ENCODE peak calls at places on chromosomes 1 and 21, in eight cellular contexts. T is stomach, C is MM.1S, F is prostate gland, Y is fibroblast of mammary gland, N is neural progenitor cell, S is neuronal stem cell, W is IMR-90. R is an unnamed sample.

GRCh38 chr1:177209357-177209756 is 38.6 kb downstream of the BRINP2 start:
- DNase-seq in S (no peak), F (peak), N (peak), Y (peak), T (peak), W (peak), C (no peak), R (peak)

GRCh38 chr1:6936308-6936675 is 151.0 kb downstream of the CAMTA1 start:
- DNase-seq in C (no peak), F (no peak), Y (no peak), S (no peak), T (no peak), N (no peak), W (no peak), R (no peak)

GRCh38 chr1:203069028-203069804 is 16.6 kb downstream of the MYOG start:
- DNase-seq in Y (no peak), N (no peak), C (peak), T (no peak), S (no peak), F (peak), W (no peak), R (no peak)

GRCh38 chr1:44531785-44532566 is 126.9 kb downstream of the RNF220 start:
- DNase-seq in C (no peak), S (no peak), N (no peak), W (peak), F (no peak), Y (peak), T (no peak), R (no peak)

GRCh38 chr1:91650764-91651163 is 150.1 kb downstream of the CDC7 start:
- DNase-seq in W (peak), F (no peak), S (no peak), Y (peak), T (peak), C (no peak), N (no peak), R (peak)

GRCh38 chr1:226677121-226678020 is 61.7 kb downstream of the ITPKB start:
- DNase-seq in C (peak), Y (peak), W (peak), F (peak), N (no peak), T (peak), S (no peak), R (no peak)

GRCh38 chr1:103256490-103256889 is 148.2 kb upstream of the COL11A1 start:
- DNase-seq in F (no peak), N (no peak), W (peak), S (no peak), T (no peak), Y (peak), C (no peak), R (no peak)

GRCh38 chr1:147238053-147238902 is 4.2 kb upstream of the CHD1L start:
- DNase-seq in C (no peak), F (no peak), T (no peak), W (no peak), S (no peak), N (no peak), Y (no peak), R (no peak)

GRCh38 chr1:34037109-34037508 is 127.9 kb downstream of the CSMD2 start:
- DNase-seq in W (no peak), F (no peak), T (no peak), Y (no peak), N (peak), C (no peak), S (no peak), R (no peak)

GRCh38 chr1:226201029-226201593 is 14.6 kb upstream of the ACBD3 start:
- DNase-seq in N (peak), W (peak), T (no peak), Y (peak), C (peak), S (no peak), F (no peak), R (no peak)

GRCh38 chr1:149915429-149916192 is 2.0 kb downstream of the SV2A start:
- DNase-seq in T (no peak), C (no peak), Y (no peak), N (peak), F (no peak), S (no peak), W (no peak), R (no peak)

GRCh38 chr1:186925881-186926676 is 97.3 kb downstream of the PLA2G4A start:
- DNase-seq in Y (peak), C (no peak), W (peak), S (no peak), T (no peak), F (no peak), N (no peak), R (no peak)

GRCh38 chr1:235980976-235981375 is 83.9 kb downstream of the NID1 start:
- DNase-seq in C (no peak), W (no peak), N (no peak), F (no peak), T (no peak), S (no peak), Y (no peak), R (no peak)

GRCh38 chr1:27026621-27027574 is 14.2 kb upstream of the TENT5B start:
- DNase-seq in Y (peak), C (peak), N (peak), T (peak), F (peak), W (peak), S (no peak), R (peak)

GRCh38 chr1:55232448-55233148 is 17.4 kb upstream of the USP24 start:
- DNase-seq in C (no peak), S (no peak), F (no peak), Y (no peak), T (no peak), N (no peak), W (no peak), R (no peak)

GRCh38 chr1:154951901-154952657 is 3.8 kb downstream of the PBXIP1 start:
- DNase-seq in W (no peak), F (no peak), C (peak), N (no peak), Y (no peak), T (no peak), S (no peak), R (no peak)

GRCh38 chr21:46183910-46184624 is at the start of gene SPATC1L:
- DNase-seq in F (peak), N (peak), C (peak), Y (peak), T (peak), S (peak), W (peak), R (no peak)

GRCh38 chr1:156826596-156826995 is 9.9 kb upstream of the SH2D2A start:
- DNase-seq in N (no peak), T (no peak), W (peak), Y (peak), C (no peak), S (no peak), F (no peak), R (no peak)

GRCh38 chr1:112618114-112618720 is 724 bp downstream of the ST7L start:
- DNase-seq in C (peak), F (no peak), T (no peak), S (no peak), Y (peak), W (peak), N (peak), R (no peak)

GRCh38 chr1:3606779-3607702 is 4.3 kb downstream of the MEGF6 start:
- DNase-seq in W (no peak), T (no peak), F (no peak), N (no peak), C (no peak), S (no peak), Y (no peak), R (no peak)

GRCh38 chr1:3032970-3033794 is 11.9 kb downstream of the ACTRT2 start:
- DNase-seq in N (no peak), W (no peak), Y (no peak), F (no peak), S (no peak), T (no peak), C (no peak), R (peak)

GRCh38 chr1:186059311-186059710 is 315.7 kb downstream of the TPR start:
- DNase-seq in W (peak), C (peak), F (peak), Y (peak), S (no peak), T (no peak), N (no peak), R (no peak)

GRCh38 chr1:38783659-38784229 is 75.8 kb downstream of the RRAGC start:
- DNase-seq in N (peak), Y (no peak), C (no peak), W (no peak), F (no peak), T (no peak), S (no peak), R (no peak)

DNA sequence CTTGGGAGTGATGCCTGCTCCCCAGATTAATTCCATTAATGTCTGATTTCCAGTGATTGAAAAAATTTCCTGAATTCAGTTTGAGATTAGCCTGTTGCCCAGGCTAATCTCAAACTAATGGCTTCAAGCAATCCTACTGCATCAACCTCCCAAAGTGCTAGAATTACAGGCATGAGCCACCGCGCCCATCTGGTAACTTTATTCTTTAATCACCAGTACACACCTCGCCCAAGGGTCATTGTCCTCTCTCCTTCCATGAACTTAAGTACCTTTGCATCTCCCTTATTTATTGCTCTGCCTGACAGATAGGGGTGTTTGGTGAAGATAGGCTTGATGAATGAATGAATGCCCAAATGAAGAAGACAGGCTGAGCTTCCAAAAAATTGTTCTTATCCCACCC is 366.5 kb downstream of the SIPA1L2 start:
- DNase-seq in F (no peak), S (no peak), T (no peak), C (no peak), Y (no peak), W (no peak), N (no peak), R (no peak)
- H3K4me3 ChIP-seq in F (no peak), S (no peak), T (no peak), C (no peak), Y (no peak), W (no peak), N (no peak), R (no peak)

GRCh38 chr21:34278451-34278850 is 85.4 kb upstream of the KCNE2 start:
- DNase-seq in F (no peak), Y (no peak), T (no peak), N (no peak), S (no peak), W (no peak), C (no peak), R (no peak)

GRCh38 chr21:34280987-34281386 is 82.8 kb upstream of the KCNE2 start:
- DNase-seq in N (no peak), C (no peak), Y (peak), W (no peak), T (no peak), F (no peak), S (no peak), R (no peak)

GRCh38 chr21:34280389-34280795 is 83.4 kb upstream of the KCNE2 start:
- DNase-seq in W (no peak), C (no peak), T (no peak), F (no peak), N (no peak), S (no peak), Y (peak), R (no peak)

GRCh38 chr21:34279285-34279684 is 84.5 kb upstream of the KCNE2 start:
- DNase-seq in T (no peak), N (no peak), Y (no peak), C (no peak), S (no peak), F (no peak), W (no peak), R (no peak)

GRCh38 chr21:34279883-34280282 is 83.9 kb upstream of the KCNE2 start:
- DNase-seq in C (no peak), S (no peak), T (no peak), W (no peak), Y (no peak), F (no peak), N (no peak), R (no peak)
- H3K4me3 ChIP-seq in C (no peak), S (no peak), T (no peak), W (no peak), Y (no peak), F (no peak), N (no peak), R (no peak)

GRCh38 chr1:192190066-192190465 is 31.8 kb downstream of the RGS18 start:
- DNase-seq in W (no peak), T (no peak), F (no peak), Y (no peak), C (no peak), S (no peak), N (no peak), R (no peak)

GRCh38 chr1:192183788-192184187 is 25.5 kb downstream of the RGS18 start:
- DNase-seq in T (no peak), F (no peak), S (no peak), Y (no peak), W (no peak), N (no peak), C (no peak), R (no peak)

DNA sequence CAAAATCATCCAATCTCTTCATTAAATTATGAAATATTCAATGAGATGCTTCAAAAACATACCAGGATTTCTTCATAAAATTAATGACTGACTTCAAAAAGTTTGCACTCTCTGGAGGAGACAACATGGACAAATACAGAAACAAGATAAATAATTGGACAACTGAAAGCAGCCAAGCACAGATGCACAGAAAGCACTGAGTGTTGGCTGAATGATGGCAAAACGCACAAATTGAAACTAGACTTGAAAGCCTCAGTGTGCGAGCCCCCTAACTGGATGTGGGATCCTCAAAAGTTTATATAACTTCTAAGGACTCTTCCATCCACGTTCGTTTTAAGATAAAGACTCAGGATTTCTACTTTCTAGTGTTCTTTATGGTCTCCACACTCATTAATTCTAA is 27.9 kb downstream of the RGS18 start:
- DNase-seq in Y (no peak), F (no peak), N (no peak), W (peak), S (no peak), T (no peak), C (no peak), R (no peak)
- H3K4me3 ChIP-seq in Y (no peak), F (no peak), N (no peak), W (peak), S (no peak), T (no peak), C (no peak), R (no peak)

GRCh38 chr1:87452648-87453047 is 124.0 kb downstream of the LMO4 start:
- DNase-seq in Y (no peak), C (no peak), S (no peak), T (no peak), N (no peak), W (no peak), F (no peak), R (no peak)
- H3K4me3 ChIP-seq in Y (no peak), C (no peak), S (no peak), T (no peak), N (no peak), W (no peak), F (no peak), R (no peak)

DNA sequence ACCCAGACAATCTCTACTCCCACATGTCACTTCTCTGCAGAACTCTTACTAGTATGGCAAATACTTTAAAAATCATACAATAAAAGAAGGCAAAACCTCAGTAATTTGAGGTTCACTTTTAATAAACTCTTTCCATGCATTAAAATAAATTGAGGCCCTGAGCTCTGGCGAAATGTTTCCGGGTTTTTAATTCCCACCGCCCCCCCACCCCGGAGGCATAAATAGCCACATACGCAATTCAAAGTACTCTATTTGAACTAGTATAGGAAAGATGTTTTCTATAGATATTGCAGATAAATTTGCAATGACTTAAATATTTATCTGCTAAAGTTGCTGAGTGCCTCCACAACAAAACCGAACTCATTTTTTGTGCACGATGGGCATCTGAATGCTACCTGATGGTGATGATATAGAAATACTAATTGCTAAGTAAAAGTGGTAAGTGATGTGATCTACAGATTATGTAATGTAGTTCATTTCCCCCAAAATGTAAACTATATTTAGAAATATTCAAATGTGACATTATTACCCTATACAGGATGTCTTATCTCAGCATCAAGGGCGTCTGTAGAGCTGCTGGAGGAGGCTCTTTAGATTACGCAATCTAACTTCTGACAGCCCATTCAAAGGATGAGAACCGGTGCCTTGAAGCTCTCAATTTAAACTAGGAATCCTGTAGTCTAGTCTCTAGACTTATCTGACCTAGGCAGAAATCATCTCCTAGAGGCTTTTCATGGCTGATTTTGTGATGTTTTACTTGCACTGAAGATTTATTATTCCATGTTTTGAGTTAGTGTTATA is 8.6 kb downstream of the IRF2BP2 start:
- DNase-seq in C (no peak), F (no peak), Y (peak), S (no peak), N (no peak), W (peak), T (no peak), R (no peak)
- H3K4me3 ChIP-seq in C (no peak), F (no peak), Y (no peak), S (no peak), N (no peak), W (no peak), T (no peak), R (peak)

GRCh38 chr1:57089221-57089620 is 123.4 kb upstream of the C8B start:
- DNase-seq in T (no peak), W (no peak), N (no peak), Y (no peak), F (no peak), S (no peak), C (no peak), R (no peak)
- H3K4me3 ChIP-seq in T (no peak), W (no peak), N (no peak), Y (no peak), F (no peak), S (no peak), C (no peak), R (no peak)

R was measured in ascending aorta.